ENCODE peak calls at places on chromosomes 2 and 18, in eight cellular contexts. F, N, O, L, B, U, J and D are unnamed samples.

GRCh38 chr2:238130696-238131628 is 7.5 kb upstream of the KLHL30 start:
- DNase-seq in F (no peak), N (no peak), O (no peak), L (no peak), B (no peak), U (no peak), J (no peak), D (no peak)

GRCh38 chr2:219109468-219109867 is 48.7 kb upstream of the IHH start:
- DNase-seq in F (no peak), N (no peak), O (peak), L (no peak), B (no peak), U (no peak), J (no peak), D (no peak)

GRCh38 chr2:43368483-43369385 is 142.3 kb upstream of the ZFP36L2 start:
- DNase-seq in F (no peak), N (no peak), O (no peak), L (no peak), B (no peak), U (peak), J (no peak), D (no peak)

GRCh38 chr2:228674155-228674554 is 492.7 kb upstream of the SPHKAP start:
- DNase-seq in F (no peak), N (no peak), O (no peak), L (no peak), B (no peak), U (no peak), J (no peak), D (no peak)

GRCh38 chr2:888906-889566 is 61.6 kb upstream of the SNTG2 start:
- DNase-seq in F (no peak), N (no peak), O (peak), L (no peak), B (no peak), U (no peak), J (no peak), D (no peak)

GRCh38 chr2:61065706-61066688 is at the start of gene SANBR:
- DNase-seq in F (peak), N (peak), O (peak), L (peak), B (no peak), U (peak), J (peak), D (peak)

GRCh38 chr2:230706053-230706498 is 6.6 kb upstream of the CAB39 start:
- DNase-seq in F (no peak), N (no peak), O (no peak), L (peak), B (no peak), U (no peak), J (no peak), D (no peak)

GRCh38 chr2:60991644-60992043 is 25.9 kb upstream of the PEX13 start:
- DNase-seq in F (no peak), N (no peak), O (no peak), L (no peak), B (no peak), U (no peak), J (no peak), D (no peak)

GRCh38 chr18:31511098-31511497 is 13.1 kb downstream of the DSG2 start:
- DNase-seq in F (no peak), N (no peak), O (no peak), L (no peak), B (no peak), U (no peak), J (peak), D (no peak)

GRCh38 chr2:215454519-215454918 is 18.7 kb upstream of the FN1 start:
- DNase-seq in F (no peak), N (no peak), O (no peak), L (peak), B (no peak), U (peak), J (peak), D (no peak)

GRCh38 chr2:19543271-19544019 is 185.0 kb upstream of the OSR1 start:
- DNase-seq in F (no peak), N (peak), O (no peak), L (no peak), B (no peak), U (no peak), J (no peak), D (no peak)

GRCh38 chr2:216298719-216299118 is 73.6 kb downstream of the MARCHF4 start:
- DNase-seq in F (no peak), N (peak), O (no peak), L (no peak), B (peak), U (peak), J (no peak), D (no peak)

GRCh38 chr2:202038471-202039277 is 5.0 kb downstream of the FZD7 start:
- DNase-seq in F (peak), N (no peak), O (no peak), L (peak), B (no peak), U (peak), J (no peak), D (no peak)

GRCh38 chr2:44479127-44479887 is 117.6 kb downstream of the CAMKMT start:
- DNase-seq in F (peak), N (peak), O (no peak), L (peak), B (peak), U (peak), J (peak), D (no peak)

GRCh38 chr18:28189400-28190239 is 12.7 kb upstream of the CDH2 start:
- DNase-seq in F (peak), N (no peak), O (no peak), L (peak), B (peak), U (peak), J (peak), D (no peak)

GRCh38 chr2:9644021-9644420 is 13.2 kb upstream of the YWHAQ start:
- DNase-seq in F (no peak), N (no peak), O (no peak), L (no peak), B (no peak), U (no peak), J (no peak), D (no peak)

GRCh38 chr2:75582840-75583239 is 22.1 kb upstream of the EVA1A start:
- DNase-seq in F (no peak), N (no peak), O (no peak), L (no peak), B (no peak), U (peak), J (no peak), D (no peak)

GRCh38 chr2:7009207-7009911 is 92.1 kb downstream of the RNF144A start:
- DNase-seq in F (no peak), N (no peak), O (no peak), L (no peak), B (no peak), U (peak), J (no peak), D (no peak)

GRCh38 chr2:168211664-168212163 is 35.7 kb downstream of the STK39 start:
- DNase-seq in F (no peak), N (no peak), O (no peak), L (no peak), B (no peak), U (peak), J (no peak), D (no peak)

GRCh38 chr2:54979645-54980044 is 70.6 kb downstream of the RTN4 start:
- DNase-seq in F (no peak), N (peak), O (no peak), L (no peak), B (no peak), U (no peak), J (no peak), D (no peak)

GRCh38 chr2:31238126-31238905 is 4.4 kb downstream of the EHD3 start:
- DNase-seq in F (no peak), N (no peak), O (peak), L (no peak), B (no peak), U (no peak), J (no peak), D (no peak)

GRCh38 chr2:208046686-208047085 is 21.4 kb upstream of the PLEKHM3 start:
- DNase-seq in F (no peak), N (peak), O (no peak), L (no peak), B (no peak), U (peak), J (no peak), D (no peak)

GRCh38 chr2:145764631-145765030 is 1244.7 kb upstream of the ZEB2 start:
- DNase-seq in F (no peak), N (no peak), O (no peak), L (no peak), B (no peak), U (no peak), J (no peak), D (no peak)

GRCh38 chr2:12293868-12294267 is 422.9 kb upstream of the TRIB2 start:
- DNase-seq in F (no peak), N (no peak), O (no peak), L (no peak), B (no peak), U (peak), J (no peak), D (no peak)

GRCh38 chr2:119579457-119580295 is 35.4 kb downstream of the CFAP221 start:
- DNase-seq in F (no peak), N (no peak), O (no peak), L (no peak), B (no peak), U (no peak), J (no peak), D (no peak)